ENCODE peak calls at places on chromosomes 13 and 19, in four cellular contexts. L, A, V and G are unnamed samples.

GRCh38 chr13:82011355-82011754 is 1670.4 kb upstream of the SPRY2 start:
- DNase-seq in A (no peak), L (no peak), V (no peak), G (no peak)

GRCh38 chr19:49475995-49476880 is 2.2 kb downstream of the FLT3LG start:
- DNase-seq in L (no peak), V (no peak), A (no peak), G (peak)

GRCh38 chr19:46821512-46822359 is 28.9 kb downstream of the AP2S1 start:
- DNase-seq in L (no peak), V (peak), A (no peak), G (peak)

GRCh38 chr19:16315825-16316505 is 8.7 kb upstream of the KLF2 start:
- DNase-seq in L (no peak), A (peak), V (no peak), G (no peak)

GRCh38 chr19:485122-485521 is 11.2 kb upstream of the MADCAM1 start:
- DNase-seq in V (no peak), A (no peak), L (no peak), G (no peak)

GRCh38 chr13:87554045-87554444 is 117.1 kb upstream of the SLITRK5 start:
- DNase-seq in A (no peak), L (no peak), V (no peak), G (no peak)

GRCh38 chr13:99725644-99726043 is 224.4 kb downstream of the TM9SF2 start:
- DNase-seq in V (no peak), L (no peak), A (no peak), G (no peak)

GRCh38 chr13:101552797-101553196 is 100.3 kb downstream of the ITGBL1 start:
- DNase-seq in L (no peak), A (peak), V (no peak), G (no peak)

GRCh38 chr19:58054792-58055482 is 4.1 kb upstream of the ZNF135 start:
- DNase-seq in V (no peak), A (peak), L (no peak), G (no peak)

GRCh38 chr13:105721056-105721455 is 814.4 kb downstream of the EFNB2 start:
- DNase-seq in A (no peak), L (no peak), V (no peak), G (no peak)

GRCh38 chr13:63901630-63902029 is 2486.0 kb upstream of the PCDH20 start:
- DNase-seq in A (no peak), V (no peak), L (no peak), G (no peak)

GRCh38 chr13:39451860-39452301 is 151.1 kb downstream of the LHFPL6 start:
- DNase-seq in A (no peak), L (no peak), V (no peak), G (no peak)

GRCh38 chr13:67554296-67554695 is 324.2 kb upstream of the PCDH9 start:
- DNase-seq in A (no peak), V (no peak), L (no peak), G (no peak)

GRCh38 chr19:18697680-18698079 is 14.2 kb downstream of the CRTC1 start:
- DNase-seq in A (no peak), V (no peak), L (no peak), G (no peak)

GRCh38 chr19:7098701-7099596 is 29.4 kb downstream of the ZNF557 start:
- DNase-seq in L (peak), A (peak), V (peak), G (peak)

GRCh38 chr19:17610384-17610783 is 54.9 kb downstream of the COLGALT1 start:
- DNase-seq in L (no peak), V (no peak), A (peak), G (peak)

GRCh38 chr19:2305424-2305823 is 2.5 kb downstream of the LINGO3 start:
- DNase-seq in A (no peak), V (no peak), L (no peak), G (no peak)

GRCh38 chr13:100434010-100434763 is 154.4 kb downstream of the GGACT start:
- DNase-seq in A (peak), L (no peak), V (no peak), G (peak)

GRCh38 chr19:45264781-45265317 is 13.8 kb downstream of the MARK4 start:
- DNase-seq in V (no peak), L (no peak), A (no peak), G (no peak)

GRCh38 chr13:43766766-43767165 is 20.0 kb downstream of the ENOX1 start:
- DNase-seq in A (no peak), L (no peak), V (no peak), G (no peak)

GRCh38 chr13:110300090-110300815 is 6.7 kb downstream of the COL4A1 start:
- DNase-seq in A (no peak), V (no peak), L (no peak), G (no peak)

GRCh38 chr13:42747399-42747873 is 33.9 kb upstream of the FAM216B start:
- DNase-seq in L (peak), V (no peak), A (peak), G (peak)

GRCh38 chr19:46376241-46377153 is 29.6 kb downstream of the PPP5C start:
- DNase-seq in L (no peak), A (no peak), V (no peak), G (no peak)

GRCh38 chr19:45763691-45764294 is 5.3 kb downstream of the SIX5 start:
- DNase-seq in L (no peak), A (no peak), V (no peak), G (no peak)

GRCh38 chr13:27004866-27005265 is 166.7 kb downstream of the USP12 start:
- DNase-seq in V (no peak), A (no peak), L (no peak), G (no peak)